ENCODE peak calls at places on chromosomes 12 and 14, in five cellular contexts. K is fibroblast of lung, G is adipocyte, Z is HCT116, W is colonic mucosa. M is an unnamed sample. For H3K9me3, the result is how much of the 10 kb centered on the place peaks cover.

GRCh38 chr12:122726056-122726558 is 4.5 kb downstream of the HCAR1 start:
- DNase-seq in K (no peak), G (no peak), Z (peak), W (no peak), M (peak)

GRCh38 chr12:15599266-15600037 is 189.7 kb downstream of the EPS8 start:
- DNase-seq in K (peak), G (peak), Z (no peak), W (no peak), M (peak)

GRCh38 chr12:67665679-67666078 is 17.1 kb downstream of the DYRK2 start:
- DNase-seq in K (no peak), G (no peak), Z (no peak), W (no peak), M (no peak)

GRCh38 chr14:68623828-68624227 is 169.0 kb downstream of the ZFP36L1 start:
- DNase-seq in K (no peak), G (no peak), Z (no peak), W (peak), M (no peak)

GRCh38 chr12:105888696-105889095 is 250.1 kb downstream of the NUAK1 start:
- DNase-seq in K (no peak), G (peak), Z (no peak), W (no peak), M (peak)

GRCh38 chr12:90065301-90065801 is 356.7 kb upstream of the ATP2B1 start:
- DNase-seq in K (no peak), G (no peak), Z (no peak), W (no peak), M (no peak)

GRCh38 chr14:73240816-73241480 is 3.6 kb downstream of the PAPLN start:
- DNase-seq in K (no peak), G (no peak), Z (no peak), W (no peak), M (no peak)

GRCh38 chr12:104627231-104627974 is 170.7 kb downstream of the CHST11 start:
- DNase-seq in K (no peak), G (no peak), Z (no peak), W (no peak), M (no peak)

GRCh38 chr12:49905718-49906314 is 2.1 kb upstream of the FAIM2 start:
- DNase-seq in K (no peak), G (no peak), Z (no peak), W (no peak), M (no peak)

GRCh38 chr12:89710873-89711179 is 2.2 kb upstream of the ATP2B1 start:
- DNase-seq in K (no peak), G (no peak), Z (no peak), W (no peak), M (no peak)

GRCh38 chr12:71639341-71639760 is 24.3 kb downstream of the ZFC3H1 start:
- DNase-seq in K (no peak), G (no peak), Z (no peak), W (no peak), M (no peak)

GRCh38 chr14:100147691-100148464 is 11.6 kb downstream of the DEGS2 start:
- DNase-seq in K (no peak), G (no peak), Z (no peak), W (no peak), M (no peak)

GRCh38 chr14:82602794-82603193 is 1069.1 kb upstream of the SEL1L start:
- DNase-seq in K (no peak), G (no peak), Z (no peak), W (no peak), M (no peak)

GRCh38 chr14:52876311-52876710 is 74.5 kb downstream of the FERMT2 start:
- DNase-seq in K (peak), G (peak), Z (no peak), W (no peak), M (peak)

GRCh38 chr12:42031847-42032564 is 112.7 kb downstream of the GXYLT1 start:
- DNase-seq in K (no peak), G (no peak), Z (no peak), W (no peak), M (no peak)

GRCh38 chr12:93099777-93100176 is 170.7 kb upstream of the EEA1 start:
- DNase-seq in K (no peak), G (no peak), Z (no peak), W (no peak), M (no peak)

GRCh38 chr12:24424889-24425600 is 475.6 kb upstream of the SOX5 start:
- DNase-seq in K (no peak), G (no peak), Z (no peak), W (no peak), M (no peak)

DNA sequence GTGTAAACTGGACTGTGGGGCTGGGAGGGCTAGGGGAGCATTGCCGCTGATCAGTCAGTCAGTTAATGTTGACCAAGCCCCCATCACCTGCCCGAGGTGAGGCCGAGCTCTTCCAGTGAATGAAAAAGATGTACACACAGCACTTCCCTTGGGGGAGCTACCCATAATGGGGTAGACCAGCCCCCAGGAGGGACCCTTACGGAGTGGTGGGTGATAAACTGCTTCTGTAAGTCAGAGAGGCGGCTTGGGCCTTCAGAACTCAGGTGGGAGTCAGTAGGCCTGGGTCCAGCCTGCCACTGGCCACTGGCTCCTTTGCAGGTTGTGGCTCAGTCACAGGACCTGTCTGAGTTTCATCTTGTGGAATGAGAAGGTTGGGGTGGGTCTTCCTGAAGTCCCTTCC is 43.5 kb downstream of the TSPAN9 start:
- DNase-seq in K (no peak), G (no peak), Z (no peak), W (no peak), M (no peak)
- H3K9ac ChIP-seq in K (no peak), G (no peak), Z (no peak), W (no peak), M (peak)

DNA sequence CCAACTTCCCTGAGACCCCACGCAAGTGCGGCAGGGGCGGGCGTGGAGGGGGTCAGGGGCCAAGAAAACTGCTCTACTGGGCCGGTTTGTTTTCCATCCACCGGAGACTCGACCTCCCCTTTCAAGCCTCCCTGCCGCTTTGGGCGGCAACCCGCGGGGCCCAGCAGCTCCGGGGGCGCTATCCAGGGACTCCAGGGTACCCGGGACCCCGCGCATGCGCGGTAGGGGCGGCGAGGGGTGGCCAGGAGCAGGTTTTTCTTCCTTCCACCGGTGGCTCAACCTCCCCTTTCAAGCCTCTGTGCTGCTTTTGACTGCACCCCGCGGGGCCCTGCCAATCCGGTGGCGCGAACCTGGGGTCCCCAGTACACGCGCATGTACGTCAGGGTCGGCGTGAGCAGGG is 323.5 kb downstream of the ALG10 start:
- DNase-seq in K (no peak), G (no peak), Z (no peak), W (no peak), M (no peak)
- H3K9me3 ChIP-seq in K (under half), G (under half), Z (under half), W (under half), M (under half)

DNA sequence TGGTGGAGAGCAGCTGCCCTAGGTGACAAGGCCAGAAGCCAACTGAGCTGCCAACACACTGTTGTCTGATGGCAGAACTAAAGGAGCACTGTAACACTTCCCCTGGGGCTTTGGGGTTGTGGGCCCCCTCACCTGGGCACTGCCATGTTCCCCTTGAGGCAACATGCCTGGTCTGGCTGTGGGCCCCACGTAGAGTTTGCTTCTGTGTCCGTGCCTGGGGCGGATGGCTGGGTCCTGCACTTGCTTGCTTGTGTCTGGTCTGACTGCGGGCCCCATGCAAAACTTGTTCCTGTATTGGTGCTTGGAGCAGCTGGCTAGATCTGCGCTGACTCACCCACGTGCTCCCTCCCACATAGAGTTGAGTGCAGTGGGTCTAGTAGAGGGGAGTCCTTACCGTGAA is 78.4 kb downstream of the MNAT1 start:
- DNase-seq in K (no peak), G (no peak), Z (no peak), W (no peak), M (no peak)
- H3K9ac ChIP-seq in K (no peak), G (no peak), Z (no peak), W (no peak), M (no peak)

DNA sequence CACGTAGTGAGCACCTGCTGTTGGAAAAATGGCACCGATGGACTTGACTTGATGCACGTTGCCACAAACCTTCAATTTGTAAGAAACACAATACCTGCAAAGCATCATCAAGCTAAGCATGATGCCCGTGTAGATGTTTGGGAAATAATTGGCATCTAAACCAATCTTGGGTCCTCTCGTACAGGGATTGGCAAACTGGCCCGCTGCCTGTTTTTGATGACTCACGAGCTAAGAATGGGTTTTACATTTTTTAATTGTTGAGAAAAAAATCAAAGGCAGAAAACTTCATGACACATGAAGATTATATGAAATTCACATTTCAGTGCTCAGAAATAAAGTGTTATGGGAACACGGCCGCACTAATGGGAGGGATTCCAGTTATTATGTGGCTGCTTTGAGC is 10.9 kb downstream of the MTA1 start:
- DNase-seq in K (peak), G (peak), Z (peak), W (no peak), M (peak)
- H3K9me3 ChIP-seq in K (under half), G (under half), Z (under half), W (under half), M (under half)

DNA sequence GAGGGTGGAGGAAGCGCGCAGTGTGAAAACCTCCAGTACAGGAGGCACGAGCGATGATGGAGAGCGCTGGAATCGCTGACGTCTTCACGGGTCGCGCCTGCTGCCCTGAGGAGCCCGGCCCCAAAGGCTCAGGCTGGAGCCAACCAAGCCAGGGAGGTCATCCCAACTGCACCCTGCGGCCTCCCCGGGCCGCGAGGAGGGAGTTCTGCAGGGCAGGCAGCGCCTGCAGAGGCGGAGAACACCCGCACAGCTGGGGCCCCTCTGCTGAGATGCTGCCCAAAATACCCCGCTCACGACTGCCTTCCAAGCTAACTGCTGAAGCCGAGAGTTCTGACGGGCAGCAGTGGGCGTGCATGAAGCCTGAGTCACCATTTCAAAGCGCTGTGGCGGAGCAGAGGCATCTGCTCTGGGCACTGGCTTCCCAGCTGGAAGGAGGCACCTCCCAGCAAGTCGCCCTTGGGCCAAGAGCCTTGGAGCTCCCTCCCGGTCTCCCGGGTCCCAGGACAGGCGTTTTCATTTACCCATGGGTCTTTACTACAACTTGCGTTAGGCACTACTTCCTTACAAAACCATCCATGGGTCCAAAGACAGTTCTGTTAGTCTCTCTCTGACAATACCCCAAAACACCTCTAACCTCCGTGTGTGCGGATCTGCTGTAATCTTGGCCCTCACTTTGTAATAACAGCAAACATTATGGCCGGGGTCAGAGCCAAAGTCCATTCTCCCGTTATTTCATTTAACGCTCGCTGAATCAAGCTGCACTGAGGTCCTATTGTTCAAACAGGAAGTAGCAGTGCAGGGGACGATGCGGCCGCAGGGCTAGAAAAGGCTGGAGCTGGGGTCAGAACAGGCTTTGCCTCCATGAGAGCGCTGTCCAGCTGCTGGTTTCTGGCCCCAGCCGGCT is 60.1 kb upstream of the RIMBP2 start:
- DNase-seq in K (peak), G (peak), Z (peak), W (no peak), M (peak)
- H3K9ac ChIP-seq in K (peak), G (no peak), Z (no peak), W (no peak), M (peak)

DNA sequence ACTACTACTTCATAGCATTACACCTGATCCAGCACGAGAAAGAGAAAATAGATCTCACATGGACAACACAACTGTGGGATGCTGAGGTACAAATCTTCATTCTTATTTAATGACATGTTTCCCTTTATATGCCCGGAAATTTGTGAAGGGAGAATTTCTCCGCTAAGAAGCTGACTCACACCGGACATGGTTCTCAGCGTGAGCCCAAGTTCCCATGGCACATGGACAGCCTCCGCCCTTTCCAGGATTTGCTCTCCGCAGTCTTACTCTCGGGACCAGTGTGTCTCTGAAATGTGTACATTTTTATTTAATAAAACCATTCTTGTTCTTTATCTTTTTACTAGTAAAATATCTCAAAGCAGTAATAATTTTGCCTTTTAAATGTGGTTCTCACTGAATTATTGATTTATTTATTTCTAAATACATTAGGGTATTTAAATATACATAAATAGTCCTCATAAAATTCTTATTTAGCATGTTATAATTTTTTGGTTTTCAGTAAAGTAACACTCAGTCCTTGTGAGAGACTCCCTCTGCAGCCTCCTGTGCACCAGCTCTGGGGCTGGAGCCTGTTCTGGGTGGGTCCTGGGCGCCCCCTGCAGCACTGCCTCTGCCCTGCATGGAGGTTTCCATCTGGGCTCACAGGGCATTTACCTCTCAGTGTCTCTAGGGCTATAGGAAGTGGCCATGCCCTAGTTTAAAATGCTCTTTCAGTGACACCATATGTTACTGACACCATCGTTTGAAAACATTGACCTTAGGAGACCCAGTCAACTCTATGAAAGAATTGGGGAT is 1155.0 kb downstream of the TMEM121 start:
- DNase-seq in K (no peak), G (no peak), Z (no peak), W (no peak), M (no peak)
- H3K9me3 ChIP-seq in K (under half), G (under half), Z (under half), W (under half), M (under half)

DNA sequence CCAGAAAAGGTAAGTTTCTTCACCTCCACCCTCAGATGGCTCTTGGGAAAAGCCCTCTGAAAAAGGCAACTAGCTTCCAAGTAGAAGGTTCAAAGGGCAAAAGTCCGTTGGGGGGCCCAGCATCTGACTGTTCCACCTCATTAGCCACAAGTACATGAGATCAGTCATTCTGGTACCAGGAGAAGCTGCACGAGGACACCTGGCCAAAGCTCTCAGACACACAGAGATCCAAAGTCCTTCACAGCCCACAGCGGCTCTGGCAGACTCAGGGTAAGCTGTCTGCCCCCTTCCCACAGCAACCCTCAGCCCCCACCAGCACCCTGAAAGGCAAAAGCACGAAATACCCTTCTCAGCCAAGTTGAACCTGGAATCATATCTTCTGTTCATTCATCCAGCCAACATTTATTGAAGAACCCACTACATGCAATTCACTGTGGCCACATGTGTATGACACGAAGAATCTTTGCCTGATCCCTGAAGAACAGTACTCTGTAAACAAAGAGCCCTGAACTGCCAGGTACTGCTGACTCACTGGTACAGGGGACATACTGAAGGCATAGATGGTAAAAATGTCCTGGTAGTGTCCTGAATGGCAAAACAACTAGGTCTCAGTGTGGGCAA is 19.0 kb downstream of the SLC7A7 start:
- DNase-seq in K (no peak), G (no peak), Z (no peak), W (no peak), M (no peak)
- H3K9ac ChIP-seq in K (no peak), G (no peak), Z (no peak), W (no peak), M (no peak)

GRCh38 chr14:104245723-104246122 is 107.3 kb downstream of the KIF26A start:
- DNase-seq in K (no peak), G (no peak), Z (no peak), W (no peak), M (no peak)
- H3K9me3 ChIP-seq in K (under half), G (under half), Z (under half), W (under half), M (under half)

GRCh38 chr12:12954878-12955625 is 3.1 kb upstream of the GPRC5D start:
- DNase-seq in K (no peak), G (no peak), Z (no peak), W (no peak), M (no peak)

GRCh38 chr12:12947902-12948301 is 4.1 kb downstream of the GPRC5D start:
- DNase-seq in K (no peak), G (no peak), Z (no peak), W (no peak), M (no peak)

GRCh38 chr12:12954361-12954760 is 2.4 kb upstream of the GPRC5D start:
- DNase-seq in K (no peak), G (peak), Z (no peak), W (no peak), M (peak)

GRCh38 chr12:12951504-12951903 is 466 bp downstream of the GPRC5D start:
- DNase-seq in K (no peak), G (no peak), Z (no peak), W (no peak), M (no peak)

GRCh38 chr12:12952036-12952435 is at the start of gene GPRC5D:
- DNase-seq in K (no peak), G (no peak), Z (no peak), W (no peak), M (no peak)
- H3K9ac ChIP-seq in K (no peak), G (no peak), Z (no peak), W (no peak), M (no peak)

DNA sequence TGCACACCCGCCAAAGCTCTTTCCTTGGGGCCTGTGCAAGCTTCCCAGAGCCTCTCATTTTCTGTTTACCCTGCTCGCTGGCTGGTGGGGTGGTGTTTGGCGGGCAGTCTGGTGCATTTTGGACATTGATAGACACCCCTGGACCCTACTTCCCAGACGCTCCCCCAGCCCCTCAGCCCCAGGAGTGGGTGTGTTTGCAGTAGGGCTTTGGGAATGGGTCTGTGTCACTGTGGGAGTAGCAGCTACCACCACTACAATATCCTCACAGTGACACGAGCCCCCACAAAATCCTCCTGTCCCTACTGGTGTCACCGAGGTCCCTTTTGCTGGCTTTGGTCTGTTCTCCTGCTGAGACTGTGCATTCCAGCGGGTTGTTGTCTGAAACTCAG is 371.3 kb downstream of the TMEM121 start:
- DNase-seq in K (no peak), G (no peak), Z (no peak), W (no peak), M (no peak)
- H3K9me3 ChIP-seq in K (under half), G (under half), Z (under half), W (under half), M (under half)